ENCODE peak calls at places on chromosomes 12 and 14, in nine cellular contexts. One of them, this sample, is unnamed.

GRCh38 chr14:26191123-26191522 is 406.7 kb downstream of the NOVA1 start:
- DNase-seq in H7: no peak
- DNase-seq in EH: no peak
- DNase-seq in T-helper 1 cell: no peak
- DNase-seq in cardiac septum: no peak
- DNase-seq in T follicular helper cell: no peak
- DNase-seq in MV-4-11: no peak
- DNase-seq in activated gamma-delta T cell treated with Interleukin-2 at 50 U/mL for 16 hours: no peak
- DNase-seq in occipital lobe: no peak
- DNase-seq in this sample: no peak

GRCh38 chr14:29518335-29518734 is 409.3 kb downstream of the PRKD1 start:
- DNase-seq in EH: peak
- DNase-seq in occipital lobe: no peak
- DNase-seq in MV-4-11: no peak
- DNase-seq in T follicular helper cell: no peak
- DNase-seq in activated gamma-delta T cell treated with Interleukin-2 at 50 U/mL for 16 hours: no peak
- DNase-seq in H7: peak
- DNase-seq in T-helper 1 cell: no peak
- DNase-seq in cardiac septum: no peak
- DNase-seq in this sample: no peak

GRCh38 chr14:73491256-73491976 is 683 bp downstream of the RIOX1 start:
- DNase-seq in cardiac septum: no peak
- DNase-seq in occipital lobe: peak
- DNase-seq in activated gamma-delta T cell treated with Interleukin-2 at 50 U/mL for 16 hours: peak
- DNase-seq in EH: peak
- DNase-seq in H7: peak
- DNase-seq in T-helper 1 cell: peak
- DNase-seq in MV-4-11: peak
- DNase-seq in T follicular helper cell: peak
- DNase-seq in this sample: peak

GRCh38 chr12:53208877-53209463 is 1.9 kb upstream of the ITGB7 start:
- DNase-seq in activated gamma-delta T cell treated with Interleukin-2 at 50 U/mL for 16 hours: no peak
- DNase-seq in H7: no peak
- DNase-seq in EH: no peak
- DNase-seq in cardiac septum: no peak
- DNase-seq in T-helper 1 cell: no peak
- DNase-seq in MV-4-11: peak
- DNase-seq in T follicular helper cell: no peak
- DNase-seq in occipital lobe: no peak
- DNase-seq in this sample: peak

GRCh38 chr12:73731658-73732057 is 806.0 kb upstream of the ATXN7L3B start:
- DNase-seq in activated gamma-delta T cell treated with Interleukin-2 at 50 U/mL for 16 hours: no peak
- DNase-seq in EH: no peak
- DNase-seq in cardiac septum: no peak
- DNase-seq in H7: no peak
- DNase-seq in T-helper 1 cell: no peak
- DNase-seq in occipital lobe: no peak
- DNase-seq in T follicular helper cell: no peak
- DNase-seq in MV-4-11: no peak
- DNase-seq in this sample: no peak

GRCh38 chr14:64060648-64061096 is 207.9 kb downstream of the SYNE2 start:
- DNase-seq in EH: peak
- DNase-seq in activated gamma-delta T cell treated with Interleukin-2 at 50 U/mL for 16 hours: no peak
- DNase-seq in H7: peak
- DNase-seq in T-helper 1 cell: no peak
- DNase-seq in MV-4-11: no peak
- DNase-seq in cardiac septum: no peak
- DNase-seq in occipital lobe: no peak
- DNase-seq in T follicular helper cell: no peak
- DNase-seq in this sample: no peak

GRCh38 chr14:65414961-65415589 is 2.5 kb downstream of the FUT8 start:
- DNase-seq in MV-4-11: peak
- DNase-seq in cardiac septum: no peak
- DNase-seq in activated gamma-delta T cell treated with Interleukin-2 at 50 U/mL for 16 hours: no peak
- DNase-seq in T follicular helper cell: no peak
- DNase-seq in occipital lobe: no peak
- DNase-seq in H7: peak
- DNase-seq in EH: peak
- DNase-seq in T-helper 1 cell: no peak
- DNase-seq in this sample: no peak

GRCh38 chr12:94109154-94109553 is 39.2 kb upstream of the PLXNC1 start:
- DNase-seq in MV-4-11: no peak
- DNase-seq in T-helper 1 cell: no peak
- DNase-seq in T follicular helper cell: no peak
- DNase-seq in occipital lobe: no peak
- DNase-seq in activated gamma-delta T cell treated with Interleukin-2 at 50 U/mL for 16 hours: no peak
- DNase-seq in H7: no peak
- DNase-seq in EH: peak
- DNase-seq in cardiac septum: no peak
- DNase-seq in this sample: no peak

GRCh38 chr14:50821471-50822464 is 9.2 kb downstream of the NIN start:
- DNase-seq in T-helper 1 cell: peak
- DNase-seq in occipital lobe: no peak
- DNase-seq in T follicular helper cell: no peak
- DNase-seq in H7: no peak
- DNase-seq in MV-4-11: peak
- DNase-seq in EH: peak
- DNase-seq in cardiac septum: peak
- DNase-seq in activated gamma-delta T cell treated with Interleukin-2 at 50 U/mL for 16 hours: peak
- DNase-seq in this sample: peak

GRCh38 chr14:57831981-57832380 is 33.9 kb downstream of the SLC35F4 start:
- DNase-seq in occipital lobe: no peak
- DNase-seq in EH: no peak
- DNase-seq in cardiac septum: no peak
- DNase-seq in T-helper 1 cell: no peak
- DNase-seq in MV-4-11: no peak
- DNase-seq in T follicular helper cell: no peak
- DNase-seq in activated gamma-delta T cell treated with Interleukin-2 at 50 U/mL for 16 hours: no peak
- DNase-seq in H7: peak
- DNase-seq in this sample: no peak

GRCh38 chr14:34219661-34220060 is 242.4 kb downstream of the SPTSSA start:
- DNase-seq in activated gamma-delta T cell treated with Interleukin-2 at 50 U/mL for 16 hours: no peak
- DNase-seq in H7: no peak
- DNase-seq in occipital lobe: no peak
- DNase-seq in T-helper 1 cell: no peak
- DNase-seq in MV-4-11: no peak
- DNase-seq in T follicular helper cell: no peak
- DNase-seq in cardiac septum: no peak
- DNase-seq in EH: no peak
- DNase-seq in this sample: no peak

GRCh38 chr14:22428681-22429315 is 160.2 kb downstream of the DAD1 start:
- DNase-seq in EH: peak
- DNase-seq in cardiac septum: no peak
- DNase-seq in occipital lobe: no peak
- DNase-seq in H7: no peak
- DNase-seq in T follicular helper cell: no peak
- DNase-seq in T-helper 1 cell: no peak
- DNase-seq in activated gamma-delta T cell treated with Interleukin-2 at 50 U/mL for 16 hours: no peak
- DNase-seq in MV-4-11: peak
- DNase-seq in this sample: no peak

GRCh38 chr14:32761381-32761968 is 177.2 kb upstream of the NPAS3 start:
- DNase-seq in EH: peak
- DNase-seq in H7: no peak
- DNase-seq in cardiac septum: no peak
- DNase-seq in occipital lobe: no peak
- DNase-seq in T-helper 1 cell: no peak
- DNase-seq in MV-4-11: no peak
- DNase-seq in activated gamma-delta T cell treated with Interleukin-2 at 50 U/mL for 16 hours: no peak
- DNase-seq in T follicular helper cell: no peak
- DNase-seq in this sample: no peak

GRCh38 chr12:13539051-13539450 is 342.5 kb downstream of the EMP1 start:
- DNase-seq in T-helper 1 cell: no peak
- DNase-seq in cardiac septum: no peak
- DNase-seq in occipital lobe: no peak
- DNase-seq in MV-4-11: no peak
- DNase-seq in T follicular helper cell: no peak
- DNase-seq in activated gamma-delta T cell treated with Interleukin-2 at 50 U/mL for 16 hours: no peak
- DNase-seq in H7: no peak
- DNase-seq in EH: no peak
- DNase-seq in this sample: no peak

GRCh38 chr12:46386877-46387629 is 14.5 kb upstream of the SLC38A2 start:
- DNase-seq in occipital lobe: no peak
- DNase-seq in MV-4-11: peak
- DNase-seq in H7: peak
- DNase-seq in cardiac septum: no peak
- DNase-seq in T follicular helper cell: no peak
- DNase-seq in T-helper 1 cell: no peak
- DNase-seq in EH: peak
- DNase-seq in activated gamma-delta T cell treated with Interleukin-2 at 50 U/mL for 16 hours: no peak
- DNase-seq in this sample: no peak

GRCh38 chr12:8658361-8658760 is 4.3 kb downstream of the MFAP5 start:
- DNase-seq in H7: no peak
- DNase-seq in activated gamma-delta T cell treated with Interleukin-2 at 50 U/mL for 16 hours: no peak
- DNase-seq in T follicular helper cell: no peak
- DNase-seq in T-helper 1 cell: no peak
- DNase-seq in MV-4-11: no peak
- DNase-seq in EH: peak
- DNase-seq in cardiac septum: no peak
- DNase-seq in occipital lobe: no peak
- DNase-seq in this sample: no peak

GRCh38 chr14:24443053-24443683 is 592 bp upstream of the SDR39U1 start:
- DNase-seq in activated gamma-delta T cell treated with Interleukin-2 at 50 U/mL for 16 hours: no peak
- DNase-seq in MV-4-11: peak
- DNase-seq in T-helper 1 cell: no peak
- DNase-seq in occipital lobe: no peak
- DNase-seq in T follicular helper cell: no peak
- DNase-seq in H7: no peak
- DNase-seq in EH: no peak
- DNase-seq in cardiac septum: no peak
- DNase-seq in this sample: no peak

GRCh38 chr12:64687816-64688599 is 71.2 kb downstream of the GNS start:
- DNase-seq in H7: no peak
- DNase-seq in T follicular helper cell: no peak
- DNase-seq in activated gamma-delta T cell treated with Interleukin-2 at 50 U/mL for 16 hours: no peak
- DNase-seq in T-helper 1 cell: no peak
- DNase-seq in MV-4-11: peak
- DNase-seq in cardiac septum: no peak
- DNase-seq in occipital lobe: no peak
- DNase-seq in EH: peak
- DNase-seq in this sample: no peak

GRCh38 chr12:39905152-39905551 is 200.7 kb downstream of the SLC2A13 start:
- DNase-seq in cardiac septum: peak
- DNase-seq in H7: no peak
- DNase-seq in MV-4-11: no peak
- DNase-seq in EH: peak
- DNase-seq in T-helper 1 cell: no peak
- DNase-seq in occipital lobe: peak
- DNase-seq in activated gamma-delta T cell treated with Interleukin-2 at 50 U/mL for 16 hours: no peak
- DNase-seq in T follicular helper cell: no peak
- DNase-seq in this sample: no peak

GRCh38 chr14:22276913-22277816 is 311.9 kb downstream of the DAD1 start:
- DNase-seq in activated gamma-delta T cell treated with Interleukin-2 at 50 U/mL for 16 hours: no peak
- DNase-seq in T follicular helper cell: no peak
- DNase-seq in H7: no peak
- DNase-seq in EH: peak
- DNase-seq in cardiac septum: no peak
- DNase-seq in MV-4-11: peak
- DNase-seq in occipital lobe: no peak
- DNase-seq in T-helper 1 cell: no peak
- DNase-seq in this sample: peak

GRCh38 chr12:84793558-84794367 is 118.8 kb downstream of the SLC6A15 start:
- DNase-seq in EH: peak
- DNase-seq in activated gamma-delta T cell treated with Interleukin-2 at 50 U/mL for 16 hours: no peak
- DNase-seq in MV-4-11: no peak
- DNase-seq in T follicular helper cell: no peak
- DNase-seq in occipital lobe: no peak
- DNase-seq in cardiac septum: no peak
- DNase-seq in T-helper 1 cell: no peak
- DNase-seq in H7: no peak
- DNase-seq in this sample: no peak

GRCh38 chr12:32270818-32271710 is 128.3 kb upstream of the FGD4 start:
- DNase-seq in cardiac septum: no peak
- DNase-seq in T follicular helper cell: no peak
- DNase-seq in T-helper 1 cell: no peak
- DNase-seq in MV-4-11: no peak
- DNase-seq in activated gamma-delta T cell treated with Interleukin-2 at 50 U/mL for 16 hours: no peak
- DNase-seq in occipital lobe: peak
- DNase-seq in EH: peak
- DNase-seq in H7: no peak
- DNase-seq in this sample: no peak

GRCh38 chr14:40760703-40761102 is 846.0 kb upstream of the LRFN5 start:
- DNase-seq in activated gamma-delta T cell treated with Interleukin-2 at 50 U/mL for 16 hours: no peak
- DNase-seq in MV-4-11: no peak
- DNase-seq in cardiac septum: no peak
- DNase-seq in T follicular helper cell: no peak
- DNase-seq in occipital lobe: no peak
- DNase-seq in T-helper 1 cell: no peak
- DNase-seq in EH: no peak
- DNase-seq in H7: no peak
- DNase-seq in this sample: no peak

GRCh38 chr12:51926064-51926632 is 18.8 kb downstream of the ACVRL1 start:
- DNase-seq in activated gamma-delta T cell treated with Interleukin-2 at 50 U/mL for 16 hours: no peak
- DNase-seq in T-helper 1 cell: no peak
- DNase-seq in occipital lobe: no peak
- DNase-seq in EH: no peak
- DNase-seq in T follicular helper cell: no peak
- DNase-seq in MV-4-11: no peak
- DNase-seq in H7: no peak
- DNase-seq in cardiac septum: peak
- DNase-seq in this sample: no peak

GRCh38 chr12:68067762-68068376 is 78.6 kb downstream of the IFNG-AS1 start:
- DNase-seq in cardiac septum: no peak
- DNase-seq in T-helper 1 cell: no peak
- DNase-seq in EH: peak
- DNase-seq in H7: peak
- DNase-seq in T follicular helper cell: no peak
- DNase-seq in activated gamma-delta T cell treated with Interleukin-2 at 50 U/mL for 16 hours: no peak
- DNase-seq in MV-4-11: no peak
- DNase-seq in occipital lobe: no peak
- DNase-seq in this sample: no peak

GRCh38 chr12:130879781-130880389 is 8.0 kb downstream of the RAN start:
- DNase-seq in EH: no peak
- DNase-seq in T follicular helper cell: no peak
- DNase-seq in H7: peak
- DNase-seq in cardiac septum: peak
- DNase-seq in T-helper 1 cell: no peak
- DNase-seq in activated gamma-delta T cell treated with Interleukin-2 at 50 U/mL for 16 hours: no peak
- DNase-seq in MV-4-11: no peak
- DNase-seq in occipital lobe: no peak
- DNase-seq in this sample: peak

This sample was measured in immature natural killer cell.